ENCODE peak calls at places on chromosomes 7 and 10, in four cellular contexts. C is GM12878, S is HepG2, L is HEK293T. G is an unnamed sample.

GRCh38 chr7:39750253-39750994 is 127.1 kb downstream of the RALA start:
- DNase-seq in C (no peak), S (peak), L (no peak), G (no peak)

GRCh38 chr7:97307521-97308108 is 190.1 kb downstream of the SDHAF3 start:
- DNase-seq in C (no peak), S (no peak), L (no peak), G (no peak)

GRCh38 chr7:34011017-34011680 is 105.8 kb downstream of the BMPER start:
- DNase-seq in C (no peak), L (no peak), S (no peak), G (no peak)

GRCh38 chr7:50782376-50783208 is at the start of gene GRB10:
- DNase-seq in C (no peak), S (no peak), L (no peak), G (no peak)

GRCh38 chr10:88152720-88153119 is 289.3 kb downstream of the PTEN start:
- DNase-seq in C (peak), L (no peak), S (no peak), G (no peak)

GRCh38 chr7:19558527-19558926 is 150.3 kb downstream of the POLR1F start:
- DNase-seq in L (no peak), S (no peak), C (no peak), G (no peak)

GRCh38 chr10:75358835-75359421 is 42.6 kb downstream of the ZNF503 start:
- DNase-seq in S (no peak), C (no peak), L (peak), G (no peak)

GRCh38 chr10:43250925-43251663 is 15.8 kb downstream of the RASGEF1A start:
- DNase-seq in S (no peak), C (no peak), L (no peak), G (no peak)

GRCh38 chr7:32893225-32893560 is 1.6 kb upstream of the KBTBD2 start:
- DNase-seq in C (no peak), S (no peak), L (no peak), G (no peak)

GRCh38 chr10:48448796-48449195 is 142.3 kb downstream of the MAPK8 start:
- DNase-seq in C (no peak), S (no peak), L (no peak), G (peak)

GRCh38 chr10:77490915-77491314 is 146.7 kb downstream of the KCNMA1 start:
- DNase-seq in S (no peak), L (no peak), C (no peak), G (no peak)

GRCh38 chr7:80288175-80289122 is 153.8 kb downstream of the GNAI1 start:
- DNase-seq in C (no peak), L (no peak), S (peak), G (no peak)

GRCh38 chr7:133355325-133355708 is 102.4 kb downstream of the EXOC4 start:
- DNase-seq in S (no peak), L (no peak), C (no peak), G (no peak)

GRCh38 chr10:48353246-48353645 is 46.8 kb downstream of the MAPK8 start:
- DNase-seq in S (no peak), C (no peak), L (no peak), G (no peak)

GRCh38 chr7:51121945-51122425 is 194.6 kb downstream of the COBL start:
- DNase-seq in C (no peak), L (no peak), S (no peak), G (no peak)

GRCh38 chr10:70896551-70896950 is 8.2 kb upstream of the PCBD1 start:
- DNase-seq in L (no peak), C (no peak), S (no peak), G (no peak)

GRCh38 chr10:36256166-36256565 is 614.1 kb upstream of the FZD8 start:
- DNase-seq in L (no peak), S (no peak), C (no peak), G (no peak)

GRCh38 chr7:5479133-5479745 is 55.6 kb upstream of the TNRC18 start:
- DNase-seq in C (no peak), L (no peak), S (no peak), G (no peak)

GRCh38 chr7:67653856-67654442 is 657.3 kb downstream of the TYW1 start:
- DNase-seq in S (no peak), L (no peak), C (no peak), G (no peak)

GRCh38 chr10:96305019-96305418 is 785 bp downstream of the DNTT start:
- DNase-seq in L (no peak), C (no peak), S (no peak), G (no peak)

GRCh38 chr10:61000769-61001730 is 57.1 kb upstream of the RHOBTB1 start:
- DNase-seq in S (peak), L (peak), C (no peak), G (peak)

GRCh38 chr7:123024989-123025758 is 29.7 kb upstream of the TAS2R16 start:
- DNase-seq in S (no peak), L (no peak), C (no peak), G (no peak)

GRCh38 chr10:31484407-31485135 is 165.6 kb downstream of the ZEB1 start:
- DNase-seq in S (no peak), L (no peak), C (no peak), G (no peak)

GRCh38 chr10:75487087-75487784 is 55.8 kb downstream of the LRMDA start:
- DNase-seq in S (no peak), L (no peak), C (peak), G (no peak)

GRCh38 chr7:55085511-55086412 is 66.9 kb downstream of the EGFR start:
- DNase-seq in C (no peak), S (no peak), L (no peak), G (no peak)

GRCh38 chr10:69474688-69475432 is 23.6 kb downstream of the TSPAN15 start:
- DNase-seq in C (no peak), S (no peak), L (no peak), G (no peak)

GRCh38 chr10:69472544-69472943 is 21.3 kb downstream of the TSPAN15 start:
- DNase-seq in C (no peak), S (no peak), L (no peak), G (no peak)

GRCh38 chr10:69477968-69478597 is 26.8 kb downstream of the TSPAN15 start:
- DNase-seq in S (no peak), C (no peak), L (no peak), G (no peak)

GRCh38 chr10:69473304-69473985 is 22.2 kb downstream of the TSPAN15 start:
- DNase-seq in S (no peak), L (no peak), C (no peak), G (no peak)

DNA sequence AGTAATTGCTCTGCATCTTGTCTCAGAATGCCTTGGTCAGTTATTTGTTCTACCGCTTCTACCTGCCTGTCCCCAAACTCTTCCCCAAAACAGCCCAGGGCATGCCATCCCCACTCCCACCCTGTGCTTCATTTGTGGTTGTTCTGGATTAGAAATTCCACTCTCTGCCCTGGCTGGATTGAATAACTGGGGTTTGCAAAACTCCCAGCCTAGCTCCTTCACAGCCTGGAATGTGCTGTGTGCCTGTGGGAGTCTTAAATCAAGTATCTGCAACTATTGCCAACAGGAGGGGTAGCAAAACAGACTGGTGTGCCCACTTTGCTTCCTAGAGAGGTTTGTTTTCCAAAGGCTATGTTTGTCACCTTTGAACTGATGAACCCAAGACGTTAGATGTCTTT is 24.2 kb downstream of the TSPAN15 start:
- DNase-seq in C (no peak), S (no peak), L (no peak), G (no peak)
- TF ChIP-seq FOXK2 in C (no peak), S (no peak), L (no peak), G (no peak)

DNA sequence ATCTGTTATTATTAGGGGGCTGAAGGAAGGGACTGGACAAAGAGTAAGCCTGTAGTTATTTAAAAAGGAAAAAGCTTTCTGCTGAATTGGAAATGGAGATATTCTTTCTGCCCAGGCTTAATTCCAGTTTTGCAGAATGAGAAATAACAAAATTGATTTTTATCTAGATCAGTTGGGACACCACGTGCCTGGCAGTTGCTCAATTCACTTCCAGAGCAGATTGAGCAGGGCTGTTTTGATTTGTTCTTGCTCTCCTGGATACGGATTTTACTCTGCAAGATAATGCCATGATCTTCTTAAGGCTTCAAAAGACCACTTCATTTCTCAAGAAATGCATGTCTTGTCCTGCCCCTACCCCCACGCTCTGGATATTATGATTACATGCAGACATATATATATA is 524.3 kb downstream of the TCERG1L start:
- DNase-seq in S (no peak), L (no peak), C (no peak), G (no peak)
- TF ChIP-seq FOXK2 in S (no peak), L (no peak), C (no peak), G (no peak)

GRCh38 chr10:22183771-22184466 is 33.9 kb downstream of the EBLN1 start:
- DNase-seq in S (no peak), L (no peak), C (no peak), G (no peak)

GRCh38 chr10:22180724-22181123 is 37.1 kb downstream of the EBLN1 start:
- DNase-seq in C (no peak), L (no peak), S (no peak), G (no peak)

DNA sequence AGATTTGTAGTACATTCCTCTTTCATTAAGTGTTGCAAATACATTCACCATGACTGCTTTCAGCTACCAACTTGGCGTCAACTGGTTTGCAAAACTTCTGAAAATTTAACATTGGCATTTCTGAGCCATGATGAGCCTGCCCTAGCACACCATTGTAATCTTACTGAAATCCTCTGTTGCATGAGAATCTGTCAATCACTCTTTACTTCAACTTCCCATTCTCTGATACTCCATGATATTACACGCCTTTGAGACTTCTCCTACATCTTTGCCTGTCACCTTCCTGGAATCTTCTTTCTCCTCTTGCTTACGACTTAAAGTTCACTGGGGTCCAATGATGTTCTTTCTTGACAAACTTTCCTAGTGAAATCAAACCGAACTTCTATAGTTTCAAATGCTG is 32.2 kb downstream of the EBLN1 start:
- DNase-seq in L (no peak), C (no peak), S (no peak), G (no peak)
- TF ChIP-seq FOXK2 in L (no peak), C (no peak), S (no peak), G (no peak)

GRCh38 chr7:129166745-129167144 is 21.7 kb upstream of the SMO start:
- DNase-seq in S (no peak), L (no peak), C (peak), G (no peak)

GRCh38 chr7:129162732-129163131 is 18.2 kb downstream of the TSPAN33 start:
- DNase-seq in L (no peak), C (no peak), S (no peak), G (peak)

GRCh38 chr7:129161524-129161923 is 17.0 kb downstream of the TSPAN33 start:
- DNase-seq in L (no peak), C (no peak), S (no peak), G (no peak)

GRCh38 chr7:129160161-129160911 is 15.8 kb downstream of the TSPAN33 start:
- DNase-seq in L (no peak), C (no peak), S (no peak), G (no peak)

DNA sequence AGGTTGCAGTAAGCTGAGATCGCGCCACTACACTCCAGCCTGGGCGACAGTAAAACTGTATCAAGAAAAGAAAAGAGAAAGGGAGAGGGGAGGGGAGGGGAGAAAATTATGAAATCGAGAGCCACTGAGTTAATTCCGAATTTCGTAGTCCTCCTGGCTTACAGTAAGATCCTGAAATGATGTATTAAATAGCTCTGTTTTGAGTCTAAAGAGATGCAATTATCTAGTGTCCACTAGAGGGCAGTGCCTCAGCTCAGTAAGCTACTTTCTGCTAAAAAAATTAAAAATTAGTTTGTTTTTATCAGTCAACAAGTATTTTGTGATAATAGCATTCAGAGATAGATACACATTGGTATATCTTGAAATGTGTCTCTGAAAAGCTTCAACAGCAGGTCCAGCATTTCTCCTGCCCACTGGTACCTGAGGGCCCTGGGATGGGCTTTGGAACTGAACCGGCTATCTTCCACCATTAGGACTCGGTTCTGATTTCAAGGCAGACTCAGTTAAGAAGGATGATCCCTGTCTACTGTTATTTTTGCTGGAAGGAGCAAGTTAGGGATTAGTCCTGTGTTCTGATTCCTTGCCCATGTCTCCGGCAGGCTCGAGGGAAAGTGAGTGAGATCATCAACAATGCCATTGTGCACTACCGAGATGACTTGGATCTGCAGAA is 19.5 kb downstream of the TSPAN33 start:
- DNase-seq in S (peak), L (peak), C (no peak), G (peak)
- TF ChIP-seq FOXK2 in S (no peak), L (no peak), C (no peak), G (no peak)

GRCh38 chr10:92880233-92880861 is 32.0 kb downstream of the EXOC6 start:
- DNase-seq in L (peak), C (no peak), S (peak), G (no peak)
- TF ChIP-seq FOXK2 in L (no peak), C (no peak), S (no peak), G (no peak)

DNA sequence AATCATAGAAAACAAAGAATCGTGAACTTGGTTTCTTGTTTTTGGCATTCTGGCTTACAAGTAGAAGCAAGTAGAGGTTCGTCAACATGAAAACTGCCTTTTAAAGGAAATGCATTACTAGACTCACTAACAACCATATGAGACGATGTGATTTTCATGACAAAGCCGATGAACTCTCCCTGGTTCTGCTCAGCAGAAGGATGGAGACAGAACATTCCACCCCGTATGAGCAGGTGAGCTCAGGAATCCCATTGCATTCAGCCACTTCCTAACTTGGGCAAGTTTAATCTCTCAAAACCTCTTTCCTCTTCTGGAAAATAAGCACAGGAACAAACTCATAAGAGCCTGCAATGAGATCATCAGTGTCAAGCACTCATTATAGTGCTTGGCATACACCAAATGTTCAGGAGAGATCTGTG is 57.4 kb upstream of the SVIL start:
- DNase-seq in C (no peak), S (no peak), L (no peak), G (no peak)
- TF ChIP-seq FOXK2 in C (no peak), S (no peak), L (no peak), G (no peak)